ENCODE peak calls at places on chromosome 13, in six cellular contexts. P is H9, E is endothelial cell, Y is B cell, W is cardiac muscle cell, R is AG10803. G is an unnamed sample.

GRCh38 chr13:86355301-86355700 is 556.1 kb upstream of the SLITRK6 start:
- DNase-seq in E (no peak), W (no peak), P (no peak), R (no peak), Y (no peak), G (no peak)

GRCh38 chr13:45500492-45501174 is 35.9 kb downstream of the COG3 start:
- DNase-seq in P (no peak), Y (no peak), E (no peak), R (peak; percentile 90), W (no peak), G (no peak)

GRCh38 chr13:30884543-30884942 is 21.5 kb upstream of the MEDAG start:
- DNase-seq in E (no peak), Y (peak; percentile 5), W (no peak), R (no peak), P (no peak), G (peak; percentile 19)

GRCh38 chr13:71869274-71869673 is 2.3 kb upstream of the DACH1 start:
- DNase-seq in Y (no peak), E (no peak), R (no peak), P (no peak), W (no peak), G (no peak)

GRCh38 chr13:59744747-59745394 is 418.9 kb downstream of the DIAPH3 start:
- DNase-seq in R (peak; percentile 11), W (no peak), Y (no peak), P (no peak), E (no peak), G (no peak)

GRCh38 chr13:95100525-95101121 is 200.6 kb downstream of the ABCC4 start:
- DNase-seq in R (peak; percentile 28), E (no peak), W (no peak), P (no peak), Y (no peak), G (no peak)

GRCh38 chr13:80901111-80902014 is 560.4 kb upstream of the SPRY2 start:
- DNase-seq in Y (no peak), E (no peak), R (no peak), P (no peak), W (no peak), G (no peak)

GRCh38 chr13:66911411-66911939 is 318.7 kb downstream of the PCDH9 start:
- DNase-seq in Y (no peak), R (no peak), E (no peak), W (no peak), P (no peak), G (no peak)

GRCh38 chr13:60288569-60288968 is 108.5 kb upstream of the TDRD3 start:
- DNase-seq in W (no peak), E (no peak), P (no peak), Y (no peak), R (no peak), G (no peak)

GRCh38 chr13:38417241-38417640 is 67.6 kb downstream of the UFM1 start:
- DNase-seq in Y (no peak), W (no peak), R (no peak), E (no peak), P (no peak), G (no peak)

GRCh38 chr13:25423831-25424230 is 52.1 kb downstream of the ATP8A2 start:
- DNase-seq in Y (no peak), P (peak; percentile 8), E (no peak), R (no peak), W (no peak), G (no peak)

GRCh38 chr13:65943711-65944110 is 1286.4 kb downstream of the PCDH9 start:
- DNase-seq in Y (no peak), W (no peak), E (no peak), P (no peak), R (peak; percentile 24), G (no peak)

GRCh38 chr13:19959141-19959830 is 759 bp downstream of the ZMYM2 start:
- DNase-seq in P (peak; percentile 60), E (peak; percentile 59), R (peak; percentile 52), W (peak; percentile 65), Y (peak; percentile 72), G (peak; percentile 84)

GRCh38 chr13:95002968-95003813 is 290.8 kb upstream of the SOX21 start:
- DNase-seq in W (peak; percentile 23), R (no peak), E (no peak), P (peak; percentile 42), Y (no peak), G (no peak)

GRCh38 chr13:93066187-93066586 is 160.4 kb upstream of the GPC6 start:
- DNase-seq in E (no peak), R (peak; percentile 38), W (no peak), Y (no peak), P (no peak), G (no peak)

GRCh38 chr13:78137404-78138142 is 218.9 kb upstream of the EDNRB start:
- DNase-seq in P (peak; percentile 66), Y (no peak), W (peak; percentile 73), R (peak; percentile 70), E (peak; percentile 42), G (peak; percentile 14)

GRCh38 chr13:105936816-105937215 is 598.6 kb downstream of the EFNB2 start:
- DNase-seq in W (no peak), Y (no peak), P (no peak), E (no peak), R (peak; percentile 35), G (no peak)

GRCh38 chr13:90696254-90696653 is 651.2 kb upstream of the MIR17HG start:
- DNase-seq in P (no peak), E (no peak), Y (no peak), W (no peak), R (peak; percentile 45), G (no peak)

GRCh38 chr13:27334774-27335490 is 64.3 kb downstream of the RASL11A start:
- DNase-seq in W (no peak), Y (no peak), R (no peak), P (no peak), E (no peak), G (no peak)

GRCh38 chr13:51675877-51676276 is 91.6 kb downstream of the WDFY2 start:
- DNase-seq in Y (no peak), E (no peak), P (no peak), R (no peak), W (no peak), G (no peak)

GRCh38 chr13:110560606-110561334 is 752 bp downstream of the RAB20 start:
- DNase-seq in E (peak; percentile 36), Y (no peak), P (peak; percentile 57), R (no peak), W (peak; percentile 69), G (peak; percentile 11)

GRCh38 chr13:77298403-77298802 is 28.5 kb downstream of the MYCBP2 start:
- DNase-seq in E (no peak), Y (no peak), R (no peak), P (no peak), W (no peak), G (no peak)

GRCh38 chr13:24911135-24911524 is 147.2 kb downstream of the RNF17 start:
- DNase-seq in W (no peak), P (no peak), Y (no peak), R (peak; percentile 40), E (no peak), G (no peak)

GRCh38 chr13:31444266-31444862 is 244.6 kb downstream of the B3GLCT start:
- DNase-seq in E (no peak), Y (no peak), W (no peak), P (no peak), R (peak; percentile 24), G (no peak)

GRCh38 chr13:65314008-65314407 is 1916.1 kb downstream of the PCDH9 start:
- DNase-seq in R (no peak), E (no peak), W (no peak), Y (no peak), P (no peak), G (no peak)

GRCh38 chr13:49635599-49636433 is 7.5 kb downstream of the ARL11 start:
- DNase-seq in Y (peak; percentile 59), R (peak; percentile 52), E (no peak), P (peak; percentile 85), W (peak; percentile 36), G (peak; percentile 56)

GRCh38 chr13:71866173-71867091 is 572 bp downstream of the DACH1 start:
- DNase-seq in R (no peak), P (peak; percentile 38), Y (no peak), W (peak; percentile 72), E (peak; percentile 57), G (peak; percentile 12)

GRCh38 chr13:63455938-63456337 is 2040.3 kb upstream of the PCDH20 start:
- DNase-seq in W (no peak), P (no peak), R (no peak), E (no peak), Y (no peak), G (no peak)
- TF ChIP-seq CTCF in W (no peak), P (peak; percentile 66), R (peak; percentile 23), E (peak; percentile 68), Y (peak; percentile 12), G (no peak)

GRCh38 chr13:103758222-103758621 is 692.0 kb upstream of the SLC10A2 start:
- DNase-seq in E (no peak), W (no peak), Y (no peak), P (no peak), R (no peak), G (no peak)

GRCh38 chr13:103757361-103757760 is 691.1 kb upstream of the SLC10A2 start:
- DNase-seq in W (no peak), P (no peak), R (no peak), E (no peak), Y (no peak), G (no peak)

DNA sequence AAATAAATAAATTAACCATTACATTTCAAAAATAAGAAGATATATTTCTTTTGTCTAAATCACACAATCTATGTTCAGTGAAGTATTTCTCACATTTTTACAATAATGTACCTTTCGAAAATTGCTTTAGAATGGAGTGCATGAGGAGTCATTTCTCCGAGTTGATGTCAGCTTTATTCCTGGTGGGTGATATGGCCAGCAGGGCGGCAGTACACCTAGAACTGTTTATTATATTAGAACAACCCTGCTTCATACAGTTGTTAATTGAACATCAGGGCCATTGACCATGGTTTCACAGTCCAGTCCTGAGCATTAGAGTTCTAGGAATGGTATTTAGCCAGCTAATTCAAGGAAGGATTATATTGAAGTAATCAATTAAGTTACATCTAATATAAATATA is 696.3 kb upstream of the SLC10A2 start:
- DNase-seq in E (no peak), P (no peak), W (no peak), R (no peak), Y (no peak), G (no peak)
- TF ChIP-seq CTCF in E (peak; percentile 20), P (peak; percentile 58), W (no peak), R (no peak), Y (no peak), G (no peak)

GRCh38 chr13:97268772-97269171 is 46.6 kb downstream of the MBNL2 start:
- DNase-seq in R (no peak), W (no peak), E (peak; percentile 35), P (peak; percentile 58), Y (no peak), G (no peak)
- TF ChIP-seq CTCF in R (no peak), W (peak; percentile 39), E (no peak), P (peak; percentile 51), Y (no peak), G (no peak)

GRCh38 chr13:44211286-44211685 is 162.3 kb upstream of the SERP2 start:
- DNase-seq in P (no peak), W (no peak), E (no peak), R (no peak), Y (no peak), G (no peak)

GRCh38 chr13:44211753-44212152 is 161.9 kb upstream of the SERP2 start:
- DNase-seq in E (no peak), R (no peak), W (peak; percentile 21), P (no peak), Y (no peak), G (no peak)

GRCh38 chr13:44207476-44207875 is 166.1 kb upstream of the SERP2 start:
- DNase-seq in W (no peak), E (no peak), P (no peak), R (no peak), Y (no peak), G (no peak)

GRCh38 chr13:44212633-44213387 is 160.8 kb upstream of the SERP2 start:
- DNase-seq in Y (no peak), P (no peak), R (peak; percentile 84), E (no peak), W (no peak), G (no peak)

GRCh38 chr13:44210525-44210924 is 163.1 kb upstream of the SERP2 start:
- DNase-seq in P (no peak), W (no peak), R (no peak), Y (no peak), E (no peak), G (no peak)
- TF ChIP-seq CTCF in P (no peak), W (no peak), R (no peak), Y (no peak), E (no peak), G (no peak)

G was measured in activated CD8-positive, alpha-beta T cell treated with anti-CD3 and anti-CD28 coated beads for 36 hours.